ENCODE peak calls at places on chromosomes 16 and 17, in seven cellular contexts. K is A549, Q is H1, M is GM12878, V is IMR-90, A is K562, I is HepG2. F is an unnamed sample.

GRCh38 chr17:67379251-67379630 is 2.2 kb downstream of the PITPNC1 start:
- DNase-seq in Q (no peak), V (no peak), A (no peak), K (no peak), I (no peak), M (no peak), F (no peak)

GRCh38 chr16:85699224-85699558 is 10.4 kb upstream of the GINS2 start:
- DNase-seq in A (no peak), M (no peak), V (no peak), I (no peak), K (no peak), Q (no peak), F (no peak)

GRCh38 chr17:12992676-12993075 is 25.2 kb downstream of the ELAC2 start:
- DNase-seq in Q (no peak), V (no peak), K (no peak), M (no peak), A (no peak), I (no peak), F (no peak)

GRCh38 chr16:9261376-9261775 is 169.9 kb downstream of the HAPSTR1 start:
- DNase-seq in A (no peak), M (no peak), V (no peak), K (no peak), I (no peak), Q (no peak), F (no peak)

GRCh38 chr16:89369266-89369895 is 121.0 kb downstream of the ANKRD11 start:
- DNase-seq in V (no peak), Q (no peak), K (no peak), I (no peak), M (no peak), A (peak; percentile 41), F (no peak)

GRCh38 chr17:50630524-50631194 is 4.0 kb upstream of the ABCC3 start:
- DNase-seq in Q (no peak), V (no peak), A (peak; percentile 44), I (peak; percentile 52), K (peak; percentile 66), M (no peak), F (peak; percentile 59)

GRCh38 chr17:78839173-78839761 is 1.3 kb downstream of the USP36 start:
- DNase-seq in V (peak; percentile 86), Q (no peak), M (no peak), A (no peak), K (no peak), I (no peak), F (no peak)

GRCh38 chr16:89581045-89581695 is 5.6 kb downstream of the CPNE7 start:
- DNase-seq in Q (no peak), K (peak; percentile 74), V (peak; percentile 99), M (no peak), I (peak; percentile 50), A (no peak), F (peak; percentile 66)

GRCh38 chr16:79618041-79618711 is 17.6 kb upstream of the MAF start:
- DNase-seq in Q (no peak), M (no peak), V (no peak), K (no peak), A (no peak), I (no peak), F (no peak)

GRCh38 chr16:88731699-88732098 is 25.4 kb downstream of the CTU2 start:
- DNase-seq in V (no peak), A (peak; percentile 70), M (no peak), K (no peak), I (no peak), Q (no peak), F (no peak)

GRCh38 chr17:74971842-74972106 is 785 bp downstream of the HID1 start:
- DNase-seq in M (no peak), I (no peak), K (no peak), V (no peak), A (no peak), Q (no peak), F (no peak)

GRCh38 chr17:55098765-55099164 is 130.2 kb downstream of the STXBP4 start:
- DNase-seq in V (no peak), Q (no peak), K (no peak), I (no peak), A (no peak), M (no peak), F (no peak)

GRCh38 chr17:48954300-48954755 is 9.7 kb upstream of the SNF8 start:
- DNase-seq in I (peak; percentile 79), A (peak; percentile 69), K (peak; percentile 91), Q (no peak), V (peak; percentile 49), M (no peak), F (peak; percentile 69)

GRCh38 chr17:6138761-6139446 is 68.7 kb downstream of the WSCD1 start:
- DNase-seq in A (no peak), V (no peak), I (no peak), M (no peak), K (no peak), Q (peak; percentile 7), F (no peak)

GRCh38 chr17:2195729-2196128 is 107.9 kb downstream of the SMG6 start:
- DNase-seq in A (no peak), K (no peak), V (no peak), Q (no peak), M (peak; percentile 73), I (no peak), F (no peak)

GRCh38 chr17:77235370-77236080 is 94.8 kb downstream of the SEC14L1 start:
- DNase-seq in M (peak; percentile 34), K (no peak), V (peak; percentile 88), I (no peak), A (no peak), Q (no peak), F (no peak)

GRCh38 chr16:57676624-57677085 is 8.5 kb downstream of the ADGRG3 start:
- DNase-seq in M (no peak), K (peak; percentile 62), V (no peak), I (peak; percentile 44), A (no peak), Q (no peak), F (no peak)
- TF ChIP-seq CEBPB in M (no peak), K (no peak), V (no peak), I (no peak), A (no peak), Q (no peak), F (no peak)

GRCh38 chr17:382644-383533 is 30.3 kb upstream of the RPH3AL start:
- DNase-seq in I (peak; percentile 65), K (peak; percentile 82), Q (no peak), M (no peak), A (no peak), V (peak; percentile 87), F (no peak)

GRCh38 chr17:376936-377863 is 24.6 kb upstream of the RPH3AL start:
- DNase-seq in V (peak; percentile 14), M (no peak), K (peak; percentile 45), A (no peak), I (no peak), Q (no peak), F (no peak)

GRCh38 chr17:378068-378467 is 25.5 kb upstream of the RPH3AL start:
- DNase-seq in I (no peak), M (no peak), A (no peak), Q (no peak), V (no peak), K (no peak), F (no peak)

GRCh38 chr17:381941-382643 is 29.5 kb upstream of the RPH3AL start:
- DNase-seq in K (no peak), I (no peak), V (no peak), M (no peak), Q (no peak), A (no peak), F (no peak)

DNA sequence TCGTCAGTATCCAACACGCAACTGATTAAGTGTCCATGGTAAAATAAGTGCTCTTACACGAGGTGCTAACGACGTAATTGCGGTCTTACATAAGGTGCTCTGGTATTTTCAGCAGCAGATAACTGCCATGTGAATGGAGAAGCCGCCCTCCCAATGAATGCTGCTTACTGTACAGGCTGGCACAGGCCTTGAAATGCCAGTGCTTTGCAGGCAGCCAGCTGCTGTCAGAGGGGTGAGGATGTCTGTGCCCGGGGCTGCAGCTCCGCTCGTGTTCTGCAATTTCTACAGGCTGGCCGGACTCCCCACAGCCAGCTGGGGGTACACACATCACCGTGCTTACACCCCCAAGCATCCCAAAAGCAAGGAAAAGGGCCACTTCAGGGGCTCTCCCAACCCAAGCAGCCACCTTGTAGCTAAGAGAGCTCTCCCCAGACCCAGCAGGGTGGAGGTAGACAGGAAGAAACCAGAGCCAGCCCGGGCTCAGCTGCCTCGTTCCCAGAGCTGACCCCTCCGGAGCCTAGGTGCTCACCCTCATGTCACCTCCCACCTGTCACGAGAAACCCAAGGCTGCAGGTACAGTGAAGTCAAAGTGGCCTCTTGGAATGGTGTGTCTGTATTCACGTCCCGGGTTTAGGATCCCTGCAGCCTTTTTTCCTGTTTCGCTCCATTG is 27.1 kb upstream of the RPH3AL start:
- DNase-seq in Q (no peak), I (no peak), M (no peak), A (no peak), K (no peak), V (no peak), F (no peak)
- TF ChIP-seq POLR2A in Q (no peak), I (no peak), M (no peak), A (no peak), K (no peak), V (no peak), F (no peak)

DNA sequence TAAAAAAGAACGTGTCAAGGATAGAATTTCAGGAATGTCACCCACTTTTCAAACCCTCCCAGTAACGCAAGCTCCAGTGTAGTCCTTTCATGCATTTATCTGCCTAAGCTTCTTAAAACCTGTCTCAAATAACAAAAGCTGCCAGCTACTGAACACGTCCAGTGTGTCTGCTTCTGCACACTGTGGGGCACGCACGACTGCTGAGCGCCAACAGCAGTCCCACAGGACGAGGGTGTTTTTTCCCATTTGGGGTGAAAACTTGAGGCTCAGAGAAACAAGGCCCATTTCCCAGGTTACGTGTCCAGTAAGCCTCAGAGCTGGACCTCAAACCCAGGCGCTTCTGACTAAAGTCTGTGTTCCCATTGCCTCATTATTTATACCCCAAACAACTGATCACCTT is 17.2 kb downstream of the NTAN1 start:
- DNase-seq in I (no peak), A (no peak), V (no peak), Q (no peak), K (no peak), M (no peak), F (no peak)
- TF ChIP-seq CEBPB in I (no peak), A (no peak), V (no peak), Q (no peak), K (no peak), M (no peak), F (no peak)

DNA sequence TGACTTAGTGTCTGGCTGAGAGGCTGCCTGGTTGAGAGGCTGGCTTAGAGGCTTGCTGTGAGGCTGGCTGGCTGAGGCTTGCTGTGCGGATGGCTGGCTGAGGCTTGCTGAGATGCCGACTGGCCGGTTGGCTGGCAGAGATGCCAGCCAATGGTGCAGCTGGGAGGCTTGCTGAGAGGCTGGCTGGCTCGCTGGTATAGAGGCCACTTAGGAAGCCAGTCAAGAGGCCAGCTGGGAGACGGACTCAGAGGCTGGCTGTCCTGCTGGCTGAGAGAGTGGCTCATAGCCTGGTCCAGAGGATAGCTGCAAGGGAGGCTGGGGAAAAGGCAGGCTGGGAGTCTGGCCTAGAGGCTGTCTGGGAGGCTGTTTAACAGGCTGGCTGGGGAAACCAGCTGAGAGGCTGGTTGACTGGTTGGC is 37.3 kb upstream of the ACSM2B start:
- DNase-seq in V (no peak), Q (no peak), I (no peak), M (no peak), A (no peak), K (no peak), F (no peak)
- TF ChIP-seq POLR2A in V (no peak), Q (no peak), I (no peak), M (no peak), A (no peak), K (no peak), F (no peak)

GRCh38 chr16:56616608-56617211 is 8.3 kb downstream of the MT2A start:
- DNase-seq in I (no peak), A (no peak), V (no peak), K (no peak), Q (no peak), M (no peak), F (no peak)
- TF ChIP-seq CEBPB in I (peak; percentile 12), A (no peak), V (no peak), K (no peak), Q (no peak), M (no peak), F (no peak)